ENCODE peak calls at places on chromosomes 4 and X, in ten cellular contexts. G is amniotic stem cell; Y is lower leg skin; H is activated CD4-positive, alpha-beta T cell treated with anti-CD3 and anti-CD28 coated beads, Interleukin-2, amount 10 ng/mL, durations not matched to agents 7 days and 5 days; D is psoas muscle; J is GM12864; F is DMS79; S is activated T-cell treated with anti-CD3 and anti-CD28 coated beads for 4 hours; N is stimulated activated CD4-positive, alpha-beta T cell treated with anti-CD3 and anti-CD28 coated beads, Interleukin-4, amount 100 ng/mL, for 24 hours; P is naive thymus-derived CD8-positive, alpha-beta T cell. Q is an unnamed sample.

GRCh38 chrX:121308276-121308805 is 260.9 kb downstream of the GLUD2 start:
- DNase-seq in G (no peak), Y (peak), H (peak), D (no peak), J (peak), F (no peak), S (peak), N (peak), P (no peak), Q (peak)

GRCh38 chrX:98956014-98956413 is 1454.1 kb downstream of the PCDH19 start:
- DNase-seq in G (no peak), Y (no peak), H (no peak), D (no peak), J (no peak), F (no peak), S (no peak), N (no peak), P (no peak), Q (no peak)

GRCh38 chr4:160423879-160424451 is 1321.1 kb downstream of the RAPGEF2 start:
- DNase-seq in G (no peak), Y (no peak), H (no peak), D (no peak), J (no peak), F (no peak), S (no peak), N (no peak), P (no peak), Q (no peak)

GRCh38 chr4:71148545-71148944 is 155.1 kb downstream of the DCK start:
- DNase-seq in G (no peak), Y (no peak), H (no peak), D (no peak), J (no peak), F (no peak), S (no peak), N (no peak), P (no peak), Q (no peak)

GRCh38 chr4:22190855-22191254 is 242.3 kb upstream of the KCNIP4 start:
- DNase-seq in G (peak), Y (no peak), H (no peak), D (no peak), J (no peak), F (no peak), S (no peak), N (no peak), P (no peak), Q (peak)

GRCh38 chrX:42567268-42567667 is 210.7 kb downstream of the PPP1R2C start:
- DNase-seq in G (no peak), Y (no peak), H (no peak), D (no peak), J (no peak), F (no peak), S (no peak), N (no peak), P (no peak), Q (peak)

GRCh38 chrX:153608376-153608775 is 9.4 kb upstream of the CCNQ start:
- DNase-seq in G (no peak), Y (no peak), H (no peak), D (no peak), J (no peak), F (no peak), S (no peak), N (no peak), P (no peak), Q (no peak)

GRCh38 chr4:102599455-102599854 is 98.3 kb downstream of the NFKB1 start:
- DNase-seq in G (no peak), Y (no peak), H (no peak), D (no peak), J (no peak), F (no peak), S (no peak), N (no peak), P (no peak), Q (no peak)

GRCh38 chr4:145132521-145133098 is 34.5 kb downstream of the ABCE1 start:
- DNase-seq in G (no peak), Y (no peak), H (no peak), D (no peak), J (peak), F (no peak), S (no peak), N (no peak), P (no peak), Q (no peak)

GRCh38 chr4:67927251-67927650 is 36.0 kb downstream of the TMPRSS11A start:
- DNase-seq in G (no peak), Y (no peak), H (no peak), D (no peak), J (no peak), F (no peak), S (no peak), N (no peak), P (no peak), Q (no peak)

GRCh38 chr4:124839786-124840390 is 127.4 kb upstream of the ANKRD50 start:
- DNase-seq in G (no peak), Y (no peak), H (no peak), D (no peak), J (no peak), F (no peak), S (no peak), N (no peak), P (no peak), Q (no peak)

GRCh38 chr4:160947653-160948052 is 1216.1 kb downstream of the FSTL5 start:
- DNase-seq in G (no peak), Y (no peak), H (no peak), D (no peak), J (no peak), F (no peak), S (no peak), N (no peak), P (no peak), Q (no peak)

GRCh38 chr4:88613417-88613875 is 21.2 kb downstream of the HERC3 start:
- DNase-seq in G (no peak), Y (no peak), H (peak), D (no peak), J (no peak), F (peak), S (peak), N (peak), P (peak), Q (no peak)

GRCh38 chr4:137470806-137471205 is 61.5 kb downstream of the PCDH18 start:
- DNase-seq in G (no peak), Y (no peak), H (no peak), D (no peak), J (no peak), F (no peak), S (no peak), N (no peak), P (no peak), Q (no peak)

GRCh38 chr4:108008721-108009120 is 19.0 kb downstream of the HADH start:
- DNase-seq in G (peak), Y (no peak), H (no peak), D (no peak), J (no peak), F (no peak), S (no peak), N (no peak), P (no peak), Q (peak)

GRCh38 chr4:174496631-174497442 is 25.5 kb downstream of the HPGD start:
- DNase-seq in G (no peak), Y (no peak), H (no peak), D (no peak), J (no peak), F (no peak), S (no peak), N (no peak), P (no peak), Q (no peak)

GRCh38 chrX:15202458-15203177 is 67.3 kb downstream of the ASB9 start:
- DNase-seq in G (no peak), Y (no peak), H (no peak), D (no peak), J (no peak), F (no peak), S (no peak), N (no peak), P (no peak), Q (peak)

GRCh38 chr4:151238477-151238876 is 38.5 kb upstream of the PRSS48 start:
- DNase-seq in G (no peak), Y (no peak), H (no peak), D (no peak), J (no peak), F (no peak), S (no peak), N (no peak), P (no peak), Q (peak)

GRCh38 chr4:94545296-94545695 is 93.6 kb downstream of the PDLIM5 start:
- DNase-seq in G (peak), Y (no peak), H (no peak), D (no peak), J (no peak), F (no peak), S (no peak), N (no peak), P (no peak), Q (peak)

GRCh38 chrX:75303795-75304194 is 29.9 kb downstream of the UPRT start:
- DNase-seq in G (no peak), Y (no peak), H (no peak), D (no peak), J (no peak), F (no peak), S (no peak), N (no peak), P (no peak), Q (peak)

GRCh38 chrX:123263246-123263757 is 79.2 kb downstream of the GRIA3 start:
- DNase-seq in G (no peak), Y (no peak), H (no peak), D (no peak), J (no peak), F (no peak), S (no peak), N (no peak), P (no peak), Q (no peak)

GRCh38 chr4:41613782-41614181 is 75.8 kb downstream of the LIMCH1 start:
- DNase-seq in G (no peak), Y (no peak), H (no peak), D (no peak), J (no peak), F (no peak), S (no peak), N (no peak), P (no peak), Q (no peak)

GRCh38 chr4:78566834-78567501 is 15.4 kb downstream of the ANXA3 start:
- DNase-seq in G (no peak), Y (no peak), H (no peak), D (no peak), J (peak), F (no peak), S (no peak), N (no peak), P (no peak), Q (no peak)

GRCh38 chr4:113383111-113383785 is 333.8 kb downstream of the ANK2 start:
- DNase-seq in G (peak), Y (peak), H (no peak), D (no peak), J (no peak), F (no peak), S (no peak), N (no peak), P (no peak), Q (peak)

GRCh38 chrX:9612146-9612505 is 147.3 kb downstream of the TBL1X start:
- DNase-seq in G (no peak), Y (no peak), H (no peak), D (no peak), J (no peak), F (no peak), S (no peak), N (no peak), P (no peak), Q (no peak)

GRCh38 chrX:153944140-153944799 is at the start of gene RENBP:
- DNase-seq in G (no peak), Y (peak), H (peak), D (no peak), J (no peak), F (no peak), S (no peak), N (peak), P (no peak), Q (no peak)

GRCh38 chr4:174757736-174758135 is 71.3 kb downstream of the GLRA3 start:
- DNase-seq in G (no peak), Y (no peak), H (no peak), D (no peak), J (no peak), F (no peak), S (no peak), N (no peak), P (no peak), Q (no peak)

GRCh38 chrX:120794525-120794975 is 81.1 kb downstream of the CT47B1 start:
- DNase-seq in G (no peak), Y (no peak), H (no peak), D (no peak), J (no peak), F (no peak), S (no peak), N (no peak), P (no peak), Q (no peak)

GRCh38 chrX:7946960-7947359 is 19.7 kb upstream of the PNPLA4 start:
- DNase-seq in G (no peak), Y (no peak), H (no peak), D (no peak), J (no peak), F (no peak), S (no peak), N (no peak), P (no peak), Q (no peak)

GRCh38 chrX:108019382-108019857 is 25.4 kb upstream of the VSIG1 start:
- DNase-seq in G (no peak), Y (no peak), H (peak), D (no peak), J (no peak), F (no peak), S (no peak), N (no peak), P (no peak), Q (no peak)

GRCh38 chr4:83855044-83855443 is 319.1 kb downstream of the GPAT3 start:
- DNase-seq in G (peak), Y (no peak), H (no peak), D (no peak), J (no peak), F (no peak), S (no peak), N (no peak), P (no peak), Q (peak)

Q was measured in AG20443.